ENCODE peak calls at places on chromosomes 7 and 10, in five cellular contexts. One of them, this sample, is unnamed.

GRCh38 chr7:66296555-66296954 is 91.4 kb downstream of the TPST1 start:
- DNase-seq in renal cortical epithelial cell: no peak
- DNase-seq in NCI-H510A treated with DMSO at 0.1 percent for 48 hours: no peak
- DNase-seq in lower leg skin: no peak
- DNase-seq in GM04503: peak; percentile 33
- DNase-seq in this sample: peak; percentile 48

GRCh38 chr7:151168022-151168786 is 710 bp upstream of the GBX1 start:
- DNase-seq in renal cortical epithelial cell: no peak
- DNase-seq in NCI-H510A treated with DMSO at 0.1 percent for 48 hours: peak; percentile 12
- DNase-seq in lower leg skin: no peak
- DNase-seq in GM04503: no peak
- DNase-seq in this sample: peak; percentile 32

GRCh38 chr7:94266278-94266677 is 128.4 kb upstream of the COL1A2 start:
- DNase-seq in renal cortical epithelial cell: peak; percentile 88
- DNase-seq in NCI-H510A treated with DMSO at 0.1 percent for 48 hours: no peak
- DNase-seq in lower leg skin: peak; percentile 29
- DNase-seq in GM04503: peak; percentile 52
- DNase-seq in this sample: peak; percentile 79

GRCh38 chr10:124993345-124993708 is 51.4 kb downstream of the ZRANB1 start:
- DNase-seq in renal cortical epithelial cell: no peak
- DNase-seq in NCI-H510A treated with DMSO at 0.1 percent for 48 hours: no peak
- DNase-seq in lower leg skin: no peak
- DNase-seq in GM04503: no peak
- DNase-seq in this sample: no peak

GRCh38 chr10:19749185-19749729 is 67.0 kb upstream of the PLXDC2 start:
- DNase-seq in renal cortical epithelial cell: peak; percentile 23
- DNase-seq in NCI-H510A treated with DMSO at 0.1 percent for 48 hours: no peak
- DNase-seq in lower leg skin: no peak
- DNase-seq in GM04503: peak; percentile 1
- DNase-seq in this sample: no peak

GRCh38 chr10:132396495-132397035 is 435 bp upstream of the PWWP2B start:
- DNase-seq in renal cortical epithelial cell: no peak
- DNase-seq in NCI-H510A treated with DMSO at 0.1 percent for 48 hours: no peak
- DNase-seq in lower leg skin: no peak
- DNase-seq in GM04503: no peak
- DNase-seq in this sample: peak; percentile 40

GRCh38 chr10:121831777-121832176 is 96.1 kb downstream of the ATE1 start:
- DNase-seq in renal cortical epithelial cell: no peak
- DNase-seq in NCI-H510A treated with DMSO at 0.1 percent for 48 hours: peak; percentile 79
- DNase-seq in lower leg skin: no peak
- DNase-seq in GM04503: no peak
- DNase-seq in this sample: no peak

GRCh38 chr10:124911124-124912051 is 30.5 kb upstream of the ZRANB1 start:
- DNase-seq in renal cortical epithelial cell: peak; percentile 34
- DNase-seq in NCI-H510A treated with DMSO at 0.1 percent for 48 hours: no peak
- DNase-seq in lower leg skin: peak; percentile 55
- DNase-seq in GM04503: peak; percentile 49
- DNase-seq in this sample: no peak

GRCh38 chr7:36175872-36176271 is 22.8 kb downstream of the EEPD1 start:
- DNase-seq in renal cortical epithelial cell: no peak
- DNase-seq in NCI-H510A treated with DMSO at 0.1 percent for 48 hours: no peak
- DNase-seq in lower leg skin: peak; percentile 56
- DNase-seq in GM04503: no peak
- DNase-seq in this sample: no peak

GRCh38 chr10:129872001-129872400 is 92.1 kb downstream of the EBF3 start:
- DNase-seq in renal cortical epithelial cell: no peak
- DNase-seq in NCI-H510A treated with DMSO at 0.1 percent for 48 hours: no peak
- DNase-seq in lower leg skin: no peak
- DNase-seq in GM04503: no peak
- DNase-seq in this sample: no peak

GRCh38 chr10:132957131-132957530 is 14.8 kb upstream of the CFAP46 start:
- DNase-seq in renal cortical epithelial cell: no peak
- DNase-seq in NCI-H510A treated with DMSO at 0.1 percent for 48 hours: no peak
- DNase-seq in lower leg skin: no peak
- DNase-seq in GM04503: no peak
- DNase-seq in this sample: no peak

GRCh38 chr7:70634071-70634470 is 497.9 kb upstream of the GALNT17 start:
- DNase-seq in renal cortical epithelial cell: no peak
- DNase-seq in NCI-H510A treated with DMSO at 0.1 percent for 48 hours: no peak
- DNase-seq in lower leg skin: no peak
- DNase-seq in GM04503: no peak
- DNase-seq in this sample: no peak

GRCh38 chr10:75512534-75512933 is 81.1 kb downstream of the LRMDA start:
- DNase-seq in renal cortical epithelial cell: peak; percentile 40
- DNase-seq in NCI-H510A treated with DMSO at 0.1 percent for 48 hours: peak; percentile 86
- DNase-seq in lower leg skin: no peak
- DNase-seq in GM04503: no peak
- DNase-seq in this sample: peak; percentile 15

GRCh38 chr7:31788891-31789680 is 102.1 kb downstream of the PPP1R17 start:
- DNase-seq in renal cortical epithelial cell: peak; percentile 4
- DNase-seq in NCI-H510A treated with DMSO at 0.1 percent for 48 hours: no peak
- DNase-seq in lower leg skin: no peak
- DNase-seq in GM04503: no peak
- DNase-seq in this sample: no peak

GRCh38 chr7:44076101-44076895 is 6.0 kb downstream of the POLM start:
- DNase-seq in renal cortical epithelial cell: peak; percentile 30
- DNase-seq in NCI-H510A treated with DMSO at 0.1 percent for 48 hours: no peak
- DNase-seq in lower leg skin: no peak
- DNase-seq in GM04503: no peak
- DNase-seq in this sample: no peak

GRCh38 chr7:69736411-69736810 is 138.1 kb downstream of the AUTS2 start:
- DNase-seq in renal cortical epithelial cell: no peak
- DNase-seq in NCI-H510A treated with DMSO at 0.1 percent for 48 hours: peak; percentile 24
- DNase-seq in lower leg skin: no peak
- DNase-seq in GM04503: no peak
- DNase-seq in this sample: no peak

GRCh38 chr7:36972140-36972518 is 247.8 kb upstream of the AOAH start:
- DNase-seq in renal cortical epithelial cell: peak; percentile 38
- DNase-seq in NCI-H510A treated with DMSO at 0.1 percent for 48 hours: no peak
- DNase-seq in lower leg skin: no peak
- DNase-seq in GM04503: no peak
- DNase-seq in this sample: no peak

GRCh38 chr10:74238031-74238431 is 87.0 kb downstream of the ADK start:
- DNase-seq in renal cortical epithelial cell: peak; percentile 61
- DNase-seq in NCI-H510A treated with DMSO at 0.1 percent for 48 hours: no peak
- DNase-seq in lower leg skin: no peak
- DNase-seq in GM04503: no peak
- DNase-seq in this sample: peak; percentile 36

GRCh38 chr7:50687575-50688261 is 95.0 kb downstream of the GRB10 start:
- DNase-seq in renal cortical epithelial cell: no peak
- DNase-seq in NCI-H510A treated with DMSO at 0.1 percent for 48 hours: no peak
- DNase-seq in lower leg skin: no peak
- DNase-seq in GM04503: peak; percentile 60
- DNase-seq in this sample: no peak

GRCh38 chr7:116173051-116174028 is 37.0 kb upstream of the TES start:
- DNase-seq in renal cortical epithelial cell: peak; percentile 65
- DNase-seq in NCI-H510A treated with DMSO at 0.1 percent for 48 hours: peak; percentile 24
- DNase-seq in lower leg skin: no peak
- DNase-seq in GM04503: no peak
- DNase-seq in this sample: peak; percentile 74

GRCh38 chr10:14625210-14625621 is 149.5 kb downstream of the FAM107B start:
- DNase-seq in renal cortical epithelial cell: no peak
- DNase-seq in NCI-H510A treated with DMSO at 0.1 percent for 48 hours: no peak
- DNase-seq in lower leg skin: no peak
- DNase-seq in GM04503: no peak
- DNase-seq in this sample: no peak

GRCh38 chr10:123669901-123670300 is 3.7 kb downstream of the GPR26 start:
- DNase-seq in renal cortical epithelial cell: no peak
- DNase-seq in NCI-H510A treated with DMSO at 0.1 percent for 48 hours: no peak
- DNase-seq in lower leg skin: no peak
- DNase-seq in GM04503: peak; percentile 49
- DNase-seq in this sample: no peak

GRCh38 chr10:80186364-80187012 is 18.8 kb downstream of the ANXA11 start:
- DNase-seq in renal cortical epithelial cell: no peak
- DNase-seq in NCI-H510A treated with DMSO at 0.1 percent for 48 hours: peak; percentile 43
- DNase-seq in lower leg skin: no peak
- DNase-seq in GM04503: no peak
- DNase-seq in this sample: no peak

GRCh38 chr7:152158801-152159587 is 133.5 kb downstream of the GALNT11 start:
- DNase-seq in renal cortical epithelial cell: no peak
- DNase-seq in NCI-H510A treated with DMSO at 0.1 percent for 48 hours: no peak
- DNase-seq in lower leg skin: no peak
- DNase-seq in GM04503: no peak
- DNase-seq in this sample: peak; percentile 10

GRCh38 chr10:69327463-69328345 is 49.4 kb downstream of the HK1 start:
- DNase-seq in renal cortical epithelial cell: peak; percentile 84
- DNase-seq in NCI-H510A treated with DMSO at 0.1 percent for 48 hours: peak; percentile 74
- DNase-seq in lower leg skin: peak; percentile 76
- DNase-seq in GM04503: no peak
- DNase-seq in this sample: peak; percentile 85

GRCh38 chr10:30058570-30059132 is 735 bp downstream of the JCAD start:
- DNase-seq in renal cortical epithelial cell: no peak
- DNase-seq in NCI-H510A treated with DMSO at 0.1 percent for 48 hours: no peak
- DNase-seq in lower leg skin: no peak
- DNase-seq in GM04503: no peak
- DNase-seq in this sample: no peak

GRCh38 chr7:98223898-98224700 is 12.9 kb downstream of the BHLHA15 start:
- DNase-seq in renal cortical epithelial cell: no peak
- DNase-seq in NCI-H510A treated with DMSO at 0.1 percent for 48 hours: no peak
- DNase-seq in lower leg skin: no peak
- DNase-seq in GM04503: no peak
- DNase-seq in this sample: no peak

GRCh38 chr7:16479587-16479986 is 14.0 kb upstream of the SOSTDC1 start:
- DNase-seq in renal cortical epithelial cell: peak; percentile 37
- DNase-seq in NCI-H510A treated with DMSO at 0.1 percent for 48 hours: no peak
- DNase-seq in lower leg skin: no peak
- DNase-seq in GM04503: no peak
- DNase-seq in this sample: no peak

GRCh38 chr7:70635633-70636032 is 496.3 kb upstream of the GALNT17 start:
- DNase-seq in renal cortical epithelial cell: no peak
- DNase-seq in NCI-H510A treated with DMSO at 0.1 percent for 48 hours: no peak
- DNase-seq in lower leg skin: no peak
- DNase-seq in GM04503: no peak
- DNase-seq in this sample: no peak

GRCh38 chr10:511849-512191 is 177.6 kb downstream of the DIP2C start:
- DNase-seq in renal cortical epithelial cell: no peak
- DNase-seq in NCI-H510A treated with DMSO at 0.1 percent for 48 hours: no peak
- DNase-seq in lower leg skin: no peak
- DNase-seq in GM04503: no peak
- DNase-seq in this sample: no peak

GRCh38 chr10:97196213-97197029 is 10.7 kb upstream of the SLIT1 start:
- DNase-seq in renal cortical epithelial cell: peak; percentile 52
- DNase-seq in NCI-H510A treated with DMSO at 0.1 percent for 48 hours: peak; percentile 89
- DNase-seq in lower leg skin: peak; percentile 20
- DNase-seq in GM04503: no peak
- DNase-seq in this sample: peak; percentile 61

GRCh38 chr7:194257-194995 is 2.1 kb downstream of the FAM20C start:
- DNase-seq in renal cortical epithelial cell: no peak
- DNase-seq in NCI-H510A treated with DMSO at 0.1 percent for 48 hours: no peak
- DNase-seq in lower leg skin: no peak
- DNase-seq in GM04503: no peak
- DNase-seq in this sample: peak; percentile 35

GRCh38 chr10:53477313-53477675 is 704.7 kb upstream of the MBL2 start:
- DNase-seq in renal cortical epithelial cell: no peak
- DNase-seq in NCI-H510A treated with DMSO at 0.1 percent for 48 hours: no peak
- DNase-seq in lower leg skin: no peak
- DNase-seq in GM04503: no peak
- DNase-seq in this sample: no peak

GRCh38 chr7:131235489-131236317 is 92.0 kb upstream of the MKLN1 start:
- DNase-seq in renal cortical epithelial cell: peak; percentile 99
- DNase-seq in NCI-H510A treated with DMSO at 0.1 percent for 48 hours: no peak
- DNase-seq in lower leg skin: no peak
- DNase-seq in GM04503: peak; percentile 92
- DNase-seq in this sample: peak; percentile 94

GRCh38 chr7:128453836-128454804 is 1.6 kb upstream of the HILPDA start:
- DNase-seq in renal cortical epithelial cell: peak; percentile 82
- DNase-seq in NCI-H510A treated with DMSO at 0.1 percent for 48 hours: no peak
- DNase-seq in lower leg skin: peak; percentile 76
- DNase-seq in GM04503: no peak
- DNase-seq in this sample: no peak

This sample was measured in epithelial cell of esophagus.